ENCODE peak calls at places on chromosome X, in five cellular contexts. One of them, this sample, is unnamed.

GRCh38 chrX:115339441-115340025 is 50.0 kb downstream of the LUZP4 start:
- DNase-seq in lung: no peak
- DNase-seq in body of pancreas: no peak
- DNase-seq in CD4-positive, CD25-positive, alpha-beta regulatory T cell: no peak
- DNase-seq in IMR-90: peak; percentile 21
- DNase-seq in this sample: no peak

GRCh38 chrX:8139713-8140112 is 31.4 kb downstream of the VCX2 start:
- DNase-seq in lung: peak; percentile 58
- DNase-seq in body of pancreas: no peak
- DNase-seq in CD4-positive, CD25-positive, alpha-beta regulatory T cell: no peak
- DNase-seq in IMR-90: no peak
- DNase-seq in this sample: no peak

GRCh38 chrX:22944945-22945344 is 54.8 kb upstream of the DDX53 start:
- DNase-seq in lung: no peak
- DNase-seq in body of pancreas: no peak
- DNase-seq in CD4-positive, CD25-positive, alpha-beta regulatory T cell: no peak
- DNase-seq in IMR-90: no peak
- DNase-seq in this sample: no peak

GRCh38 chrX:97328853-97329252 is 445.1 kb downstream of the RPA4 start:
- DNase-seq in lung: no peak
- DNase-seq in body of pancreas: no peak
- DNase-seq in CD4-positive, CD25-positive, alpha-beta regulatory T cell: no peak
- DNase-seq in IMR-90: no peak
- DNase-seq in this sample: no peak

GRCh38 chrX:46381630-46382029 is 163.6 kb downstream of the ZNF674 start:
- DNase-seq in lung: no peak
- DNase-seq in body of pancreas: no peak
- DNase-seq in CD4-positive, CD25-positive, alpha-beta regulatory T cell: peak; percentile 44
- DNase-seq in IMR-90: peak; percentile 17
- DNase-seq in this sample: no peak

GRCh38 chrX:6226053-6226645 is 2.5 kb downstream of the NLGN4X start:
- DNase-seq in lung: no peak
- DNase-seq in body of pancreas: no peak
- DNase-seq in CD4-positive, CD25-positive, alpha-beta regulatory T cell: no peak
- DNase-seq in IMR-90: no peak
- DNase-seq in this sample: no peak

GRCh38 chrX:119693032-119693995 is at the start of gene SEPTIN6:
- DNase-seq in lung: peak; percentile 57
- DNase-seq in body of pancreas: peak; percentile 39
- DNase-seq in CD4-positive, CD25-positive, alpha-beta regulatory T cell: peak; percentile 95
- DNase-seq in IMR-90: peak; percentile 52
- DNase-seq in this sample: peak; percentile 69

GRCh38 chrX:8783100-8784098 is 17.8 kb downstream of the FAM9A start:
- DNase-seq in lung: peak; percentile 42
- DNase-seq in body of pancreas: peak; percentile 62
- DNase-seq in CD4-positive, CD25-positive, alpha-beta regulatory T cell: peak; percentile 49
- DNase-seq in IMR-90: peak; percentile 4
- DNase-seq in this sample: no peak

GRCh38 chrX:111040377-111041017 is 55.5 kb upstream of the PAK3 start:
- DNase-seq in lung: no peak
- DNase-seq in body of pancreas: no peak
- DNase-seq in CD4-positive, CD25-positive, alpha-beta regulatory T cell: no peak
- DNase-seq in IMR-90: peak; percentile 36
- DNase-seq in this sample: no peak

GRCh38 chrX:23953908-23954269 is 46.1 kb downstream of the CXorf58 start:
- DNase-seq in lung: no peak
- DNase-seq in body of pancreas: no peak
- DNase-seq in CD4-positive, CD25-positive, alpha-beta regulatory T cell: peak; percentile 49
- DNase-seq in IMR-90: no peak
- DNase-seq in this sample: no peak

GRCh38 chrX:25442501-25442900 is 426.7 kb upstream of the ARX start:
- DNase-seq in lung: no peak
- DNase-seq in body of pancreas: no peak
- DNase-seq in CD4-positive, CD25-positive, alpha-beta regulatory T cell: no peak
- DNase-seq in IMR-90: no peak
- DNase-seq in this sample: no peak

GRCh38 chrX:22310779-22311178 is 38.1 kb downstream of the CBLL2 start:
- DNase-seq in lung: no peak
- DNase-seq in body of pancreas: no peak
- DNase-seq in CD4-positive, CD25-positive, alpha-beta regulatory T cell: no peak
- DNase-seq in IMR-90: peak; percentile 48
- DNase-seq in this sample: no peak

GRCh38 chrX:119583431-119584059 is 9.2 kb downstream of the UBE2A start:
- DNase-seq in lung: no peak
- DNase-seq in body of pancreas: no peak
- DNase-seq in CD4-positive, CD25-positive, alpha-beta regulatory T cell: no peak
- DNase-seq in IMR-90: no peak
- DNase-seq in this sample: no peak

GRCh38 chrX:45771114-45771513 is 570.4 kb upstream of the DIPK2B start:
- DNase-seq in lung: peak; percentile 44
- DNase-seq in body of pancreas: no peak
- DNase-seq in CD4-positive, CD25-positive, alpha-beta regulatory T cell: no peak
- DNase-seq in IMR-90: peak; percentile 96
- DNase-seq in this sample: no peak

GRCh38 chrX:68511255-68511654 is 12.4 kb downstream of the YIPF6 start:
- DNase-seq in lung: peak; percentile 46
- DNase-seq in body of pancreas: peak; percentile 18
- DNase-seq in CD4-positive, CD25-positive, alpha-beta regulatory T cell: peak; percentile 56
- DNase-seq in IMR-90: peak; percentile 48
- DNase-seq in this sample: no peak

GRCh38 chrX:16870861-16871584 is 861 bp upstream of the RBBP7 start:
- DNase-seq in lung: no peak
- DNase-seq in body of pancreas: peak; percentile 31
- DNase-seq in CD4-positive, CD25-positive, alpha-beta regulatory T cell: no peak
- DNase-seq in IMR-90: no peak
- DNase-seq in this sample: peak; percentile 10

GRCh38 chrX:119726900-119727555 is 31.4 kb upstream of the SOWAHD start:
- DNase-seq in lung: no peak
- DNase-seq in body of pancreas: no peak
- DNase-seq in CD4-positive, CD25-positive, alpha-beta regulatory T cell: peak; percentile 44
- DNase-seq in IMR-90: no peak
- DNase-seq in this sample: no peak

GRCh38 chrX:118347131-118347530 is 1.2 kb downstream of the WDR44 start:
- DNase-seq in lung: no peak
- DNase-seq in body of pancreas: no peak
- DNase-seq in CD4-positive, CD25-positive, alpha-beta regulatory T cell: no peak
- DNase-seq in IMR-90: peak; percentile 69
- DNase-seq in this sample: no peak

GRCh38 chrX:108126661-108127060 is 35.1 kb downstream of the ATG4A start:
- DNase-seq in lung: no peak
- DNase-seq in body of pancreas: no peak
- DNase-seq in CD4-positive, CD25-positive, alpha-beta regulatory T cell: no peak
- DNase-seq in IMR-90: peak; percentile 11
- DNase-seq in this sample: no peak

GRCh38 chrX:17828156-17828555 is 32.9 kb downstream of the RAI2 start:
- DNase-seq in lung: no peak
- DNase-seq in body of pancreas: no peak
- DNase-seq in CD4-positive, CD25-positive, alpha-beta regulatory T cell: no peak
- DNase-seq in IMR-90: no peak
- DNase-seq in this sample: no peak

GRCh38 chrX:3161686-3162085 is 120.4 kb downstream of the ARSF start:
- DNase-seq in lung: no peak
- DNase-seq in body of pancreas: no peak
- DNase-seq in CD4-positive, CD25-positive, alpha-beta regulatory T cell: no peak
- DNase-seq in IMR-90: peak; percentile 59
- DNase-seq in this sample: no peak

GRCh38 chrX:10199212-10199611 is 42.4 kb downstream of the CLCN4 start:
- DNase-seq in lung: peak; percentile 54
- DNase-seq in body of pancreas: no peak
- DNase-seq in CD4-positive, CD25-positive, alpha-beta regulatory T cell: peak; percentile 29
- DNase-seq in IMR-90: peak; percentile 67
- DNase-seq in this sample: no peak

GRCh38 chrX:24682739-24683432 is 10.8 kb upstream of the POLA1 start:
- DNase-seq in lung: no peak
- DNase-seq in body of pancreas: no peak
- DNase-seq in CD4-positive, CD25-positive, alpha-beta regulatory T cell: no peak
- DNase-seq in IMR-90: no peak
- DNase-seq in this sample: no peak

GRCh38 chrX:74234829-74235228 is 69.2 kb upstream of the ZCCHC13 start:
- DNase-seq in lung: no peak
- DNase-seq in body of pancreas: no peak
- DNase-seq in CD4-positive, CD25-positive, alpha-beta regulatory T cell: no peak
- DNase-seq in IMR-90: no peak
- DNase-seq in this sample: no peak

GRCh38 chrX:13005671-13006473 is 31.0 kb downstream of the TMSB4X start:
- DNase-seq in lung: no peak
- DNase-seq in body of pancreas: peak; percentile 51
- DNase-seq in CD4-positive, CD25-positive, alpha-beta regulatory T cell: peak; percentile 50
- DNase-seq in IMR-90: peak; percentile 70
- DNase-seq in this sample: no peak

GRCh38 chrX:48835524-48836329 is at the start of gene PCSK1N:
- DNase-seq in lung: no peak
- DNase-seq in body of pancreas: no peak
- DNase-seq in CD4-positive, CD25-positive, alpha-beta regulatory T cell: peak; percentile 18
- DNase-seq in IMR-90: no peak
- DNase-seq in this sample: no peak

GRCh38 chrX:121008920-121009319 is 23.4 kb upstream of the CT47A1 start:
- DNase-seq in lung: no peak
- DNase-seq in body of pancreas: no peak
- DNase-seq in CD4-positive, CD25-positive, alpha-beta regulatory T cell: no peak
- DNase-seq in IMR-90: no peak
- DNase-seq in this sample: no peak

GRCh38 chrX:5829060-5829459 is 399.6 kb downstream of the NLGN4X start:
- DNase-seq in lung: no peak
- DNase-seq in body of pancreas: no peak
- DNase-seq in CD4-positive, CD25-positive, alpha-beta regulatory T cell: no peak
- DNase-seq in IMR-90: no peak
- DNase-seq in this sample: no peak

GRCh38 chrX:87732133-87732532 is 214.5 kb downstream of the KLHL4 start:
- DNase-seq in lung: no peak
- DNase-seq in body of pancreas: no peak
- DNase-seq in CD4-positive, CD25-positive, alpha-beta regulatory T cell: no peak
- DNase-seq in IMR-90: no peak
- DNase-seq in this sample: no peak

GRCh38 chrX:54808109-54808604 is 612 bp downstream of the MAGED2 start:
- DNase-seq in lung: no peak
- DNase-seq in body of pancreas: peak; percentile 49
- DNase-seq in CD4-positive, CD25-positive, alpha-beta regulatory T cell: no peak
- DNase-seq in IMR-90: no peak
- DNase-seq in this sample: no peak

GRCh38 chrX:130097507-130098201 is 12.6 kb downstream of the ELF4 start:
- DNase-seq in lung: no peak
- DNase-seq in body of pancreas: no peak
- DNase-seq in CD4-positive, CD25-positive, alpha-beta regulatory T cell: peak; percentile 71
- DNase-seq in IMR-90: no peak
- DNase-seq in this sample: peak; percentile 34

GRCh38 chrX:67408423-67409079 is 135.3 kb upstream of the AR start:
- DNase-seq in lung: no peak
- DNase-seq in body of pancreas: no peak
- DNase-seq in CD4-positive, CD25-positive, alpha-beta regulatory T cell: no peak
- DNase-seq in IMR-90: no peak
- DNase-seq in this sample: no peak
- H3K9me3 ChIP-seq in lung: peaks cover 11% of the 10 kb centered on the region
- H3K9me3 ChIP-seq in body of pancreas: no peaks in the 10 kb centered on the region
- H3K9me3 ChIP-seq in CD4-positive, CD25-positive, alpha-beta regulatory T cell: no peaks in the 10 kb centered on the region
- H3K9me3 ChIP-seq in IMR-90: peaks cover 8% of the 10 kb centered on the region
- H3K9me3 ChIP-seq in this sample: no peaks in the 10 kb centered on the region

DNA sequence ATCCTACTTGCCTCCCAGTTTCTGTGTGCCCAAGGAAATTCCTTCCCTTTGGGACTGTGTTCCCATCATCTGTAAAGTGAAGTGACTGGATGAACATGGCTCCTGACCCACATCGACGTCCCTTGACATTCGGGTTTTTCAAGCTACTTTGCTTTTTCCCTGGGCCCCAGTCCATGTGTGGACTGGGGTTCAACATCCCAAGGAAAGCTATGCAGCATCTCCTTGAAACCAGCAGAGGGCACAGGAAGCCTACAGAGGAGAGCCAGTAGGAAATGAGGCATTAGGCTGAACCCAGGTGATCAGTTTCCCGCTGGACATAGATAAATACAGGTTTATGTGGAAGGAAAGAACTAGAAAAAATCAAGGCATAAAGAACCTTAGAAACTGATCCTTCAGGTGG is 145.1 kb upstream of the ARHGEF9 start:
- DNase-seq in lung: no peak
- DNase-seq in body of pancreas: peak; percentile 16
- DNase-seq in CD4-positive, CD25-positive, alpha-beta regulatory T cell: no peak
- DNase-seq in IMR-90: no peak
- DNase-seq in this sample: no peak
- H3K9me3 ChIP-seq in lung: peaks cover 10% of the 10 kb centered on the region
- H3K9me3 ChIP-seq in body of pancreas: no peaks in the 10 kb centered on the region
- H3K9me3 ChIP-seq in CD4-positive, CD25-positive, alpha-beta regulatory T cell: no peaks in the 10 kb centered on the region
- H3K9me3 ChIP-seq in IMR-90: peaks cover 6% of the 10 kb centered on the region
- H3K9me3 ChIP-seq in this sample: peaks cover 2% of the 10 kb centered on the region

DNA sequence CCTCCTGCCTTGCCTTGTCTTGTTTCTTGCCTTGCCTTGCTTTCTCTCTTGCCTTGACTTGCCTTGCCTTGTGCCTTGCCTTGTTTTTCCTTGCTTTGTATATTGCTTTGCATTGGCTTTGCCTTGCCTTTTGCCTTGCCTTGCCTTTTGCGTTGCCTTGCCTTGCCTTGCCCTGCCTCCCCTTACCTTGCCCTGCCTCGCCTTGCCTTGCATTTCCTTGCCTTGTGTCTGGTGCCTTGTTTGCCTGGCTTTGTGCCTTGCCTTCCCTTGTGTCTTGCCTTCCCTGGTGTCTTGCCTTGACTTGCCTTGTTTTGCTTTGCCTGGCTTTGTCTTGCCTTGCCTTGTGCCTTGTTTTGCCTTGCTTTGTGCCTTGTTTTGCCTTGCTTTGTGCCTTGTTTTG is 89.7 kb downstream of the TAB3 start:
- DNase-seq in lung: no peak
- DNase-seq in body of pancreas: no peak
- DNase-seq in CD4-positive, CD25-positive, alpha-beta regulatory T cell: no peak
- DNase-seq in IMR-90: no peak
- DNase-seq in this sample: no peak
- H3K9me3 ChIP-seq in lung: peaks cover 96% of the 10 kb centered on the region
- H3K9me3 ChIP-seq in body of pancreas: no peaks in the 10 kb centered on the region
- H3K9me3 ChIP-seq in CD4-positive, CD25-positive, alpha-beta regulatory T cell: no peaks in the 10 kb centered on the region
- H3K9me3 ChIP-seq in IMR-90: peaks cover 24% of the 10 kb centered on the region
- H3K9me3 ChIP-seq in this sample: no peaks in the 10 kb centered on the region

GRCh38 chrX:135893294-135893817 is at the start of the genes CT45A10 and SAGE1:
- DNase-seq in lung: no peak
- DNase-seq in body of pancreas: no peak
- DNase-seq in CD4-positive, CD25-positive, alpha-beta regulatory T cell: no peak
- DNase-seq in IMR-90: no peak
- DNase-seq in this sample: no peak
- H3K9me3 ChIP-seq in lung: peaks cover 4% of the 10 kb centered on the region
- H3K9me3 ChIP-seq in body of pancreas: no peaks in the 10 kb centered on the region
- H3K9me3 ChIP-seq in CD4-positive, CD25-positive, alpha-beta regulatory T cell: no peaks in the 10 kb centered on the region
- H3K9me3 ChIP-seq in IMR-90: peaks cover 3% of the 10 kb centered on the region
- H3K9me3 ChIP-seq in this sample: no peaks in the 10 kb centered on the region

DNA sequence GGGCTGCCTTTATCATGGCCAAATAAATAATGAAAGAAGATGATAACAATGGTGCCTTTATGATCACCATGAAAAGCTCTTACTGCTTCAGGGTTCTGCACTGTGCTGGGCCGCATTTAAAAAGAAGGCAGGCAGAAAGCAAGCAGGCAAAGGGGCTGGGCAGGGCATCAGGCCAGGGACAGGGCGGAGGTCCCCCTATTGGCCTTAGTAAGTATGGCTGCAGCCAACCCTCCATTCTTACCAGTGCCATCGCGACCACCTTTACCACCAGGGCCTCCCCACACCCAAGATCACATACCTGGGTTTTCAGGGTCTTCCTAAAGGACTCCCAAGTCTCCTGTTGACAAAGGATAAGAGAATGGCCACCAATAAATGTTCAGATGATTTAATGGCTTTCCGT is 38.9 kb downstream of the CNGA2 start:
- DNase-seq in lung: no peak
- DNase-seq in body of pancreas: no peak
- DNase-seq in CD4-positive, CD25-positive, alpha-beta regulatory T cell: no peak
- DNase-seq in IMR-90: no peak
- DNase-seq in this sample: no peak
- H3K9me3 ChIP-seq in lung: no peaks in the 10 kb centered on the region
- H3K9me3 ChIP-seq in body of pancreas: no peaks in the 10 kb centered on the region
- H3K9me3 ChIP-seq in CD4-positive, CD25-positive, alpha-beta regulatory T cell: no peaks in the 10 kb centered on the region
- H3K9me3 ChIP-seq in IMR-90: peaks cover 8% of the 10 kb centered on the region
- H3K9me3 ChIP-seq in this sample: no peaks in the 10 kb centered on the region

GRCh38 chrX:139538907-139539593 is 8.5 kb downstream of the F9 start:
- DNase-seq in lung: no peak
- DNase-seq in body of pancreas: no peak
- DNase-seq in CD4-positive, CD25-positive, alpha-beta regulatory T cell: no peak
- DNase-seq in IMR-90: no peak
- DNase-seq in this sample: no peak
- H3K9me3 ChIP-seq in lung: no peaks in the 10 kb centered on the region
- H3K9me3 ChIP-seq in body of pancreas: no peaks in the 10 kb centered on the region
- H3K9me3 ChIP-seq in CD4-positive, CD25-positive, alpha-beta regulatory T cell: no peaks in the 10 kb centered on the region
- H3K9me3 ChIP-seq in IMR-90: no peaks in the 10 kb centered on the region
- H3K9me3 ChIP-seq in this sample: no peaks in the 10 kb centered on the region